ENCODE peak calls at places on chromosomes 6 and 20, in four cellular contexts. V is IMR-90, M is mesendoderm, Z is H1. L is an unnamed sample.

GRCh38 chr6:159969204-159969912 is 476 bp downstream of the IGF2R start:
- DNase-seq in Z (no peak), M (peak), V (peak), L (no peak)

GRCh38 chr6:13066050-13066449 is 262.3 kb downstream of the TBC1D7 start:
- DNase-seq in M (no peak), V (no peak), Z (no peak), L (no peak)

GRCh38 chr6:1620504-1621327 is 11.0 kb downstream of the FOXC1 start:
- DNase-seq in V (no peak), Z (no peak), M (no peak), L (no peak)

GRCh38 chr6:112086744-112087135 is 542 bp downstream of the TUBE1 start:
- DNase-seq in M (peak), Z (no peak), V (peak), L (peak)

GRCh38 chr6:41072836-41073202 is at the start of gene NFYA:
- DNase-seq in V (peak), M (no peak), Z (no peak), L (peak)

GRCh38 chr6:56250266-56250665 is 2.9 kb upstream of the COL21A1 start:
- DNase-seq in V (no peak), Z (no peak), M (peak), L (peak)

GRCh38 chr6:108200631-108201030 is 34.8 kb downstream of the NR2E1 start:
- DNase-seq in M (no peak), Z (no peak), V (peak), L (peak)

GRCh38 chr6:2850480-2851150 is 9.0 kb upstream of the SERPINB1 start:
- DNase-seq in M (peak), Z (no peak), V (peak), L (peak)

GRCh38 chr6:160418370-160418769 is 70.2 kb downstream of the SLC22A3 start:
- DNase-seq in Z (no peak), V (no peak), M (no peak), L (no peak)

GRCh38 chr6:34680802-34681515 is 15.6 kb downstream of the ILRUN start:
- DNase-seq in M (no peak), V (peak), Z (no peak), L (peak)

GRCh38 chr20:10478930-10479329 is 43.8 kb downstream of the SLX4IP start:
- DNase-seq in V (no peak), Z (no peak), M (peak), L (no peak)

GRCh38 chr6:20661721-20662120 is 127.5 kb downstream of the CDKAL1 start:
- DNase-seq in M (no peak), V (peak), Z (no peak), L (no peak)

GRCh38 chr6:168320661-168321060 is 1.1 kb upstream of the DACT2 start:
- DNase-seq in V (no peak), Z (no peak), M (no peak), L (no peak)

GRCh38 chr6:168319279-168320051 is at the start of gene DACT2:
- DNase-seq in M (no peak), V (no peak), Z (no peak), L (no peak)

GRCh38 chr6:168315626-168316025 is 4.0 kb downstream of the DACT2 start:
- DNase-seq in M (no peak), Z (no peak), V (no peak), L (no peak)

GRCh38 chr6:168318090-168318489 is 1.5 kb downstream of the DACT2 start:
- DNase-seq in M (no peak), Z (no peak), V (no peak), L (no peak)

DNA sequence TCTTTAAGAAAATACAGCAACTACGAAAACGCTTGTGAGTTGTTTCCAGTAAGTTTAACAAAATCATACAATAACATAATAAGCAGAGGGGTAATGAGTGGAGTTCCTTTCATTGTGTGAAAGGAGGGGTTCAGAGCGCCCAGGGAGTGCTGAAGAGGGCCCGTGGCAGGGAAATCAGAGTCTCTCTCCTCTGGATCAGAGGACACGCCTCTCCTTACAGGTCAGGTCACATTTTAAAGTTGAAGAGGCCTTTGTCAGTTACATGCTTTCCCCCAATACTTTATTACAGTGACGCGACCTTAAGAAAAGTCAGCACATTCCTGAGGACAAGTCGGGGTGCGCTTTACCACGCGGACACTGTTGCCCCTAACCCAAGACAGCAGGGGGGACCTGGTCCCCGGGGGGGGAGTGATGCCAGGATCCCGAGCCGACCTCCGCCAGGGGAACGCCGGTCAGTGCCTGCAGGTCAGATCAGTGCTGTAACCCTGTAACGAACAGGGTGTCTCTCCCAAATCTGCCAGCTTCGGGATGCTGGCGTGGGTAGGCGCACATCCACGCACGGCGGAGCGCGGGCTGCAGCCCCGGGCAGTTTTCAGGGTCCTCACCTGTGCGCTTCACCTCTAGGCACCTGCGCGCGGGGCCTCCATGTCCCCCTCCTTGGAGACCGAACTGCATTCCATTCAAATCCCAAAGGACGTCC is 848 bp downstream of the DACT2 start:
- DNase-seq in Z (no peak), V (no peak), M (no peak), L (no peak)
- H2BK120ac ChIP-seq in Z (no peak), V (no peak), M (no peak), L (no peak)

DNA sequence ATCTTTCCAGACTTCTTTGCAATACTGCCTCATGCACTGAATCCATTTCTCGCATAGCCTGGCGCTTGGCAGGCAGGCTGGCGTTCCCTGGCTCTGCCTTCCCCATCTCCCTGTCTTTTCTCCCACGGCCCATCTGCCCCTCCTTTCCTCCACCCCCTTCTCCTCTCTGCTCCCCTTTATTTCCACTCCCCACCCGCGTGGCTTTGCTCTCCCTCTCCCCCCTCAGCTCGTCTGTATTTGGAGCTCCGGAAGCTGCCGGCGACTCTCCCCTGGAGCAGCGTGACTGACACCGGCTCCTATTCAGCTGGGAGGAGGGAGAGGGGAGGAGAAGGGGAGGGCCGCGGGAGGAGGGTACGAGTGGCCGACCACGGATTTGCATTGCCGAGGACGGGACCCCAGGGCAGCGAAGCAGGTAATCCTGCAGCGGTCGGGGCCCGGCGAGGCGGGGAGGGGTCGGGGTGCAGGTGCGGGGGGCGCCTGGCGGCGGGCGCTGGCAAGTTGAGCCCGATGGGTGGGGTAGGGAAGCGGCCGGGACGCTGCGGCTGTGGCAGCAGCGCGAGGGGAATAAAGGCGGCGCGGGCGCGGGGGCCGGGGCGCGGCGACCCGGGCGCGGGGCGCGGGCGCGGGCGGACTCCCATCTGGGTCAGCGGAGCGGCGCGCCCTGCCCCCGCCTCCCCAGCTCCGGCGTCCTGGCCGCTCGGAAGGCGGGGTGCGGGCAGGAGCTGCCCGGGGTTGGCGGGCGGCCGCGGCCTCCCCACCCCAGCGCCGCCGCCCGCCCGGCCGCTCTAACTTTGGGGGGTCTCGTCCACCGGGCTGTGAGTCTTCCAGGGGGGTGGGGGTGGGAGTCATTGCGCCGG is at the start of gene CAP2:
- DNase-seq in Z (peak), V (peak), M (peak), L (peak)
- H2BK15ac ChIP-seq in Z (peak), V (peak), M (peak), L (peak)

DNA sequence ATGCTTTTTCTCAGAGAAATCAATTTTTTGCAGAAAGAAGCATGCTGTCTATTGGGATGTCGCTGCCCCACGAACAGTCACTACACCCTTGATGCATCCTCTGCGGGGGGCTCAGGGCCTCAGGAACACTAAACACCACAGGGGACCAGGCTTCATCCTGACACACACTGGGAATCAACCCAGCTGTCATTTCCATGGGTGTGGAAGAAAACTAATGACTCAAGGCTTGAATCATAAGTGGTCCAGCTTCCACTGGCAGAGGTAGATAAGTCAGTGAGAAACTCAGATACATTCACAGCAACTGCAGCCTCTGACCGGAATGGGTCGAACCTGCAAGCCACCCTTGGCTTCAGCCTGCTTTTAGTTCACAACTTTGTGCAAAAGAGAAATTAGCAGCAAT is 81.3 kb upstream of the SPTLC3 start:
- DNase-seq in Z (no peak), V (peak), M (no peak), L (peak)
- H3K27ac ChIP-seq in Z (no peak), V (no peak), M (no peak), L (peak)

DNA sequence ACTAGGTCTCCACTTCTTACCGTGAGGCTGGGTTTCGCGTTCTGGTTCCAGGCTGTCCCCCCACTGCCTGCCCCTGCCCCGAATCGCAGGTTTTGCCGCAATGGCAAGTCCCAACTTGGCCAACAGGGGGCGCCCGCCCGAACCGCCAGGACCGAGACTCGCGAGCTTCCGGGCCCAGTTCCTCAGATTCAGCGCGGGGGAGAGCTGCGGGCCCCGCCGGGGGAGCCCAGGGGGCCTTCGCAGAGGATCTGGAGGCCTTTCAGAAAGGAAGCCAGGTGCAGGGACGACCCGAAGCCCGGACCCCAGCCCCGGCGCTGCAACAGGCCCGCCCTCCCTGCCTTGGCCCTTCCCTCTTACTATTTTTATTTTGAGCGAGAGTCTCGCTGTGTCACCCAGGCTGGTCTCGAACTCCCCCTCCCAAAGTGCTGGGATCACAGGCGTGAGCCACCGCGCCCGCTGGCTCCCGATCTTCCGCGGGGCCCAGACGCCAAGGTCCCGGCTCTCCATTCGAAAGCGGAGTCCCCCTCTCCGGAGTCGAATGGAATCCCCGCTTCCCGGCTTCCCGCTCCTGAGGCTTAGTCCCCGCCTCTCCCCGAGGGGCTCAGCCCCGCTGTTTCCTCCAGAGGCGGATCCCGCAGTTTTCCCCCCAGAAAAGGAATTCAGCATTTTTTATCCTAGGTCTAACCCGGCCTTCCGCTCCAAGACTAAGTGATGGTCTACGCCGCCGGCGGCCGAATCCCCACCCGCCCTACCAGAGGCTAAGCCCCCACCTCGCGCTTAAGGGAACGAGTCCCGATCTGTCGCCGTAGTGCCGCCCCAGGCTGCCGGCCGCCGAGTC is 11.7 kb upstream of the TMC2 start:
- DNase-seq in Z (peak), V (peak), M (peak), L (peak)
- H2BK120ac ChIP-seq in Z (no peak), V (peak), M (no peak), L (peak)

GRCh38 chr6:36639171-36639808 is 39.2 kb upstream of the CDKN1A start:
- DNase-seq in M (no peak), Z (no peak), V (no peak), L (no peak)
- H2BK15ac ChIP-seq in M (no peak), Z (no peak), V (no peak), L (no peak)

DNA sequence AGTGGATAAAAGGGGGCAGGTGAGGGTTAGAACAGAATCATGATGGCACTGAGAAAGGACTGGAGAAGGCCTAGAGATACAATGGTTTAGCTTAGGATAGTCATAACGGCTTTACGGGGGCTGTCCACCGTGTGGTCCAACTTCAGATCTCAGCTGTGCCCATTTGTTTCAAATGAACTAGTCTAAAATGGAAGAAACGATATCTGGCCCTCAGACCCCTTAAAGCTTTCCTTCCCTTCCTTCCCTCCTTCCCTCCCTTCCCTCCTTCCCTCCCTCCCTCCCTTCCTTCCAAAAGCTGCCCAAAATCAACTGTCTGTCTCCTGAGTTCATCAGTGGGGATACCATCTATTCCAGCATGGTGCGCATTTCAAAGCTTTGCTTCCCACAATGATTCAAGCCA is 27.9 kb downstream of the TRAM2 start:
- DNase-seq in M (no peak), Z (no peak), V (no peak), L (no peak)
- H3K27ac ChIP-seq in M (no peak), Z (no peak), V (no peak), L (peak)

L was measured in mesenchymal stem cell.